ENCODE peak calls at places on chromosomes 7 and 10, in six cellular contexts. H is heart right ventricle; U is foreskin fibroblast; Q is CD8-positive, alpha-beta T cell; P is retinal pigment epithelial cell; O is stomach. E is an unnamed sample.

GRCh38 chr10:43047288-43047970 is 29.4 kb upstream of the RET start:
- DNase-seq in Q (no peak), O (no peak), U (no peak), H (no peak), P (no peak), E (no peak)

GRCh38 chr10:14358886-14359573 is 28.3 kb upstream of the FRMD4A start:
- DNase-seq in H (no peak), U (no peak), Q (no peak), O (no peak), P (no peak), E (no peak)

GRCh38 chr7:11133436-11133959 is 159.8 kb downstream of the PHF14 start:
- DNase-seq in O (no peak), Q (no peak), P (no peak), H (no peak), U (no peak), E (no peak)

GRCh38 chr10:66322261-66322660 is 603.6 kb upstream of the LRRTM3 start:
- DNase-seq in Q (no peak), O (no peak), H (no peak), P (no peak), U (peak), E (no peak)

GRCh38 chr10:77496941-77497420 is 140.6 kb downstream of the KCNMA1 start:
- DNase-seq in U (no peak), H (no peak), Q (no peak), P (no peak), O (no peak), E (no peak)

GRCh38 chr7:99788554-99788953 is 4.6 kb upstream of the CYP3A4 start:
- DNase-seq in H (no peak), U (peak), O (no peak), P (no peak), Q (no peak), E (no peak)

GRCh38 chr10:33066558-33067236 is 108.7 kb upstream of the ITGB1 start:
- DNase-seq in O (no peak), P (no peak), Q (no peak), U (peak), H (no peak), E (no peak)

GRCh38 chr7:87219545-87220025 is at the start of gene TMEM243:
- DNase-seq in U (peak), O (peak), Q (peak), H (peak), P (no peak), E (no peak)

GRCh38 chr7:35753761-35754603 is 46.9 kb upstream of the SEPTIN7 start:
- DNase-seq in H (peak), O (no peak), Q (no peak), U (no peak), P (no peak), E (no peak)

GRCh38 chr7:47392241-47392759 is 189.6 kb downstream of the TNS3 start:
- DNase-seq in H (peak), U (peak), Q (no peak), O (peak), P (no peak), E (no peak)

GRCh38 chr7:96300981-96301380 is 20.9 kb downstream of the SLC25A13 start:
- DNase-seq in O (no peak), U (no peak), P (no peak), Q (no peak), H (no peak), E (no peak)

GRCh38 chr7:45159296-45159695 is 1.7 kb downstream of the RAMP3 start:
- DNase-seq in Q (no peak), P (no peak), O (no peak), U (no peak), H (no peak), E (no peak)

DNA sequence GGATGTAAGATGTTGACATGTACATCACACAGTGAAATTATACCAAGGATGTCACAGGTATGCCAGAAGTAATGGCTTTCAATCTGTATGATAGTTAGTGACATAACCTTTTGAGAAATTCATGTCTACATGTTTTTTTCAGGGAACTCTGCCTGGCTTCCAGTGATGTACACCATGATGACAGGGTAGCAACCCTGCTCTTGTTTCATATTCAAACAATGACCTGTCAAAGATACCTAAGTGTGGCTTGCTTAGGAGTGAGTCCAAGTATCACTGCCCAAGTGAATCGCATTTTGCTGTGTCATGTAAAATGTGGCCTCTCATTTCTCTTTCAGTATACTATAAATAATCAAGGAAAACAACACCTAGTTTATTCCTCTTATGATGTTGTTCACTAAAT is 205.8 kb upstream of the DKK1 start:
- DNase-seq in H (no peak), U (no peak), Q (no peak), P (no peak), O (no peak), E (no peak)
- TF ChIP-seq CTCF in H (no peak), U (no peak), Q (no peak), P (no peak), O (no peak), E (no peak)

GRCh38 chr10:17454181-17454800 is at the start of gene ST8SIA6:
- DNase-seq in H (peak), Q (peak), O (peak), P (peak), U (peak), E (no peak)

GRCh38 chr10:17453377-17454091 is 861 bp downstream of the ST8SIA6 start:
- DNase-seq in Q (no peak), U (peak), P (no peak), H (peak), O (peak), E (no peak)

GRCh38 chr10:17452060-17452894 is 2.1 kb downstream of the ST8SIA6 start:
- DNase-seq in U (no peak), Q (no peak), H (no peak), P (no peak), O (no peak), E (no peak)

GRCh38 chr10:17454801-17455520 is 566 bp upstream of the ST8SIA6 start:
- DNase-seq in H (no peak), O (no peak), P (no peak), U (no peak), Q (no peak), E (no peak)

DNA sequence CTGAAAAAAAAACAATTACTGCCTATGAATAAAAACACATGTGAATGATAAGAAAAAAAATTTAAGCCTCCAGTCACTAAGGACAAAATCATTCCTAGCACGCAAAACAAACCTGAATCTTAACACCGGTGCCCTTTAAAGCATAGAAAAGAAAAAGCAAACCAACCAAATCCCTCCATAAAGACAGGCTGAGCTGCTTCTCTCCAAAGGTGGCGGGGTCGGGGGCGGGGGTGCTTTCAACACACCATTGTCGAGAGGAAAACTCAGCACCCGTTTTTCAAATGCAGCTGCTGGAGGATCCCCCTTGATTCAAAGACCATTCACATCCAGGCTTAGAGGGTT is 1.4 kb downstream of the ST8SIA6 start:
- DNase-seq in U (no peak), O (no peak), Q (no peak), P (no peak), H (no peak), E (no peak)
- H3K4me3 ChIP-seq in U (peak), O (peak), Q (peak), P (peak), H (peak), E (peak)

GRCh38 chr10:86711957-86712708 is 43.8 kb downstream of the LDB3 start:
- DNase-seq in P (no peak), O (no peak), Q (no peak), U (no peak), H (no peak), E (no peak)
- TF ChIP-seq CTCF in P (no peak), O (no peak), Q (no peak), U (no peak), H (no peak), E (no peak)

GRCh38 chr7:44075296-44076075 is 6.8 kb downstream of the POLM start:
- DNase-seq in P (no peak), U (no peak), Q (no peak), H (no peak), O (no peak), E (no peak)

GRCh38 chr7:44076101-44076895 is 6.0 kb downstream of the POLM start:
- DNase-seq in H (no peak), O (peak), P (no peak), Q (no peak), U (no peak), E (no peak)

GRCh38 chr7:44072364-44073231 is 7.2 kb upstream of the PGAM2 start:
- DNase-seq in Q (peak), H (peak), P (no peak), U (peak), O (peak), E (no peak)

GRCh38 chr7:44073664-44074348 is 8.4 kb upstream of the PGAM2 start:
- DNase-seq in H (peak), Q (peak), O (peak), U (peak), P (no peak), E (no peak)

DNA sequence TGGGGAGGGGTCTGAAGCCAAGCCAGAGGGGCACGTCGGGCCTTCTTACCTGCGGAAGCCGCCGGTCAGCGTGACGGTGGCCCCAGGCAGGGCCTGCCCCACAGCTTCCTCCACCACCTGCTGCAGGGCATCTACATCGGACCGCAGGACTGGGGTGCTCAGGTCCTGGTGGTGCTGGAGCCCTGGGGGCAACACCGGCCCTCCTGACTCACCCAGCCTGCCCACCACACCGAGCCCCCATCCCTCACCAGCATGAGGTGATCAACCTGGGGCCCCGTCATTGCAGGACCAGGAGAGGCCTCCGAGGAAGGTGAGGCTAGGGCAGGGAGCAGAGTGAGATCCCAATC is 8.0 kb downstream of the POLM start:
- DNase-seq in O (no peak), Q (no peak), H (no peak), P (no peak), U (no peak), E (no peak)
- H3K4me3 ChIP-seq in O (no peak), Q (no peak), H (peak), P (no peak), U (no peak), E (no peak)

GRCh38 chr10:69861251-69862240 is 59.8 kb downstream of the COL13A1 start:
- DNase-seq in P (peak), Q (no peak), U (peak), O (no peak), H (no peak), E (peak)
- TF ChIP-seq CTCF in P (peak), Q (no peak), U (peak), O (peak), H (no peak), E (peak)

GRCh38 chr7:80225361-80225760 is 90.7 kb downstream of the GNAI1 start:
- DNase-seq in H (no peak), P (no peak), Q (no peak), U (no peak), O (no peak), E (no peak)
- H3K4me3 ChIP-seq in H (no peak), P (no peak), Q (no peak), U (no peak), O (no peak), E (no peak)

DNA sequence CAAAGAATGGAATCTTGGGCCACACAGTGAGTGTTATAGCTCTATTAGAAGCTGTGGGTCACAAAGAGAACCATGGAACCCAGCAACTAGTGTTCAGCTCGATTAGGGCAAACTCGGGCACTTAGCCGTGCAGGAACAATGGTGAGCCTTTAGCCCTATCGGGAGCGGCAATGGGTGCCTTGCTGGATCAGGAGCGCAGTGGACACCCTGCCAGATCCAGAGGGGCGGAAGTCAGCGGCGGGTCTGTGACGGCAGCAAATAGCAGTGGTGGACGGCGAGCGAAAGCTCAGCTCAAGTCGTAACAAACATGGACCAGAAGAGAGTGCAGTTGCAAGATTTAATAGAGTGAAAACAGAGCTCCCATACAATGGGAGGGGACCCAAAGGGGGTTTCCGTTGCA is 43.9 kb upstream of the NRG3 start:
- DNase-seq in O (no peak), Q (no peak), H (no peak), U (no peak), P (no peak), E (no peak)
- TF ChIP-seq CTCF in O (no peak), Q (no peak), H (no peak), U (no peak), P (no peak), E (no peak)

GRCh38 chr10:100829103-100829870 is 83.5 kb upstream of the SLF2 start:
- DNase-seq in P (no peak), Q (no peak), U (no peak), H (no peak), O (no peak), E (no peak)
- H3K4me3 ChIP-seq in P (no peak), Q (peak), U (no peak), H (peak), O (peak), E (no peak)

E was measured in epithelial cell of proximal tubule.